ENCODE peak calls at places on chromosome 18, in six cellular contexts. O is HCT116, I is K562, G is H1, C is HepG2, D is GM12878. N is an unnamed sample.

GRCh38 chr18:13147146-13147545 is 71.4 kb upstream of the LDLRAD4 start:
- DNase-seq in O (no peak), I (no peak), D (no peak), G (no peak), C (peak), N (no peak)

GRCh38 chr18:50866765-50867164 is 12.2 kb upstream of the ME2 start:
- DNase-seq in D (no peak), I (no peak), C (no peak), G (no peak), O (no peak), N (no peak)

GRCh38 chr18:47409519-47409918 is 158.1 kb upstream of the SKOR2 start:
- DNase-seq in O (no peak), D (no peak), C (no peak), I (no peak), G (no peak), N (no peak)

GRCh38 chr18:26566874-26567273 is 18.5 kb upstream of the KCTD1 start:
- DNase-seq in C (no peak), I (no peak), G (no peak), O (no peak), D (no peak), N (no peak)

GRCh38 chr18:61666876-61667590 is 225.8 kb downstream of the RNF152 start:
- DNase-seq in G (no peak), D (no peak), I (no peak), O (no peak), C (no peak), N (peak)

GRCh38 chr18:8910843-8911242 is 191.7 kb upstream of the NDUFV2 start:
- DNase-seq in O (no peak), C (no peak), I (no peak), D (no peak), G (no peak), N (no peak)

GRCh38 chr18:12904012-12904516 is 20.0 kb upstream of the PTPN2 start:
- DNase-seq in D (no peak), C (no peak), G (no peak), O (no peak), I (peak), N (no peak)

GRCh38 chr18:785242-785641 is 26.8 kb downstream of the YES1 start:
- DNase-seq in I (no peak), G (no peak), C (no peak), O (no peak), D (no peak), N (no peak)

GRCh38 chr18:64982414-64983096 is 768.3 kb upstream of the CDH7 start:
- DNase-seq in G (no peak), I (no peak), O (no peak), D (no peak), C (no peak), N (no peak)

GRCh38 chr18:30991397-30991796 is 51.1 kb downstream of the DSC3 start:
- DNase-seq in C (no peak), O (no peak), D (no peak), I (peak), G (no peak), N (no peak)

GRCh38 chr18:23115683-23116096 is 19.6 kb upstream of the CABLES1 start:
- DNase-seq in C (peak), I (no peak), O (peak), G (no peak), D (no peak), N (no peak)

GRCh38 chr18:62767321-62767720 is 52.0 kb downstream of the PHLPP1 start:
- DNase-seq in G (no peak), O (no peak), C (no peak), D (no peak), I (no peak), N (no peak)

GRCh38 chr18:68803371-68803770 is 5.5 kb downstream of the CCDC102B start:
- DNase-seq in D (no peak), G (no peak), O (no peak), C (no peak), I (no peak), N (no peak)

GRCh38 chr18:24112874-24113615 is 25.8 kb upstream of the CABYR start:
- DNase-seq in I (no peak), D (no peak), C (peak), O (peak), G (no peak), N (no peak)

GRCh38 chr18:39661856-39662366 is 2096.3 kb upstream of the CELF4 start:
- DNase-seq in G (no peak), I (no peak), D (no peak), O (no peak), C (no peak), N (no peak)

GRCh38 chr18:39346916-39347315 is 1781.3 kb upstream of the CELF4 start:
- DNase-seq in D (no peak), I (no peak), G (no peak), C (no peak), O (no peak), N (no peak)

GRCh38 chr18:34219651-34220050 is 5.1 kb downstream of the NOL4 start:
- DNase-seq in G (no peak), C (no peak), D (no peak), I (no peak), O (no peak), N (no peak)

GRCh38 chr18:11747731-11748130 is 58.7 kb downstream of the GNAL start:
- DNase-seq in G (no peak), O (no peak), C (no peak), D (no peak), I (no peak), N (no peak)

GRCh38 chr18:36568487-36568886 is 260.3 kb downstream of the TPGS2 start:
- DNase-seq in D (peak), C (no peak), I (no peak), G (no peak), O (no peak), N (no peak)

GRCh38 chr18:65821890-65822289 is 71.1 kb downstream of the CDH7 start:
- DNase-seq in I (no peak), G (no peak), D (no peak), C (no peak), O (no peak), N (no peak)

GRCh38 chr18:68244786-68245185 is 470.1 kb downstream of the TMX3 start:
- DNase-seq in I (no peak), O (no peak), D (no peak), C (no peak), G (no peak), N (no peak)

GRCh38 chr18:3960142-3960541 is 495.0 kb downstream of the DLGAP1 start:
- DNase-seq in C (no peak), O (no peak), I (no peak), D (no peak), G (no peak), N (no peak)

GRCh38 chr18:62186656-62187542 is at the start of the genes PIGN and RELCH:
- DNase-seq in G (peak), D (peak), O (peak), C (peak), I (peak), N (peak)

GRCh38 chr18:32902566-32903330 is 129.9 kb upstream of the KLHL14 start:
- DNase-seq in O (no peak), G (no peak), D (no peak), I (no peak), C (no peak), N (no peak)

GRCh38 chr18:59907172-59907571 is 7.4 kb downstream of the PMAIP1 start:
- DNase-seq in I (no peak), O (no peak), G (no peak), D (no peak), C (no peak), N (no peak)

DNA sequence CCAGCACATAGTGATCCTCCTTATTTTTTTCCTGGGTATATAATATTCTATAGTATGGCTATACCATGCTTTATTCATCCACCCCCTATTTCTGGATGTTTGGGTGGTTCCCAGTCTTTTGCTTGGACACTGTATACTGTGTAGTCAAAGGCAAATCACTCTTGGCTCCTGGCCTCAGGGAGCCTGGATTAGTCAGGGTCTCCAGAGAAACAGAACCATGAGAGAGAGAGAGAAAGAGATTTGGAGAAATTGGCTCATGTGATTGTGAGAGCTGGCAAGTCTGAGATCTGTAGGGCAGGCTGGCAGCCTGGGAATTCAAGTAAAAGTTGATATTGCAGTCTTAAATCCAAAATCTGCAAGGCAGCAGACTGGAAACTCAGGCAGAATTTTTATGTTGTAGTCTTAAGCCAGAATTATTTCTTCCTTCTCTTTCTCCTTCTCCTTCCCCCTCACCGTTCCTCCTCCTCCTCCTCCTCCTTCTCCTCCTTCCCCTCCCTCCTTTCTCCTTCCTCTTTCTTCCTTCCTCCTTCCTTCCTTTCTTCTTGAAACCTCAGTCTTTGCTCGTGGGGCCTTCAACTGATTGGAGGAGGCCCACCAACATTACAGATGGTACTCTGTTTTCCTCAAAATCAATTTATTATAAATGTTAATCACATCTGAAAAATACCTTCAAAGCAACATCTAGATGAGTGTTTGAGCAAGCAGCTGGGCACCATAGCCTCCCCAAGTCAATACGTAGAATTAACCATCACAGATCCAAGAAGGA is 33.0 kb downstream of the CTIF start:
- DNase-seq in G (no peak), O (no peak), I (no peak), C (no peak), D (no peak), N (no peak)
- TF ChIP-seq ZNF274 in G (no peak), O (no peak), I (no peak), C (no peak), D (no peak), N (no peak)

GRCh38 chr18:10090668-10091067 is 176.9 kb downstream of the VAPA start:
- DNase-seq in G (no peak), O (no peak), D (no peak), C (peak), I (no peak), N (no peak)
- TF ChIP-seq ZNF274 in G (no peak), O (no peak), D (no peak), C (no peak), I (no peak), N (no peak)

GRCh38 chr18:6741290-6741689 is 11.8 kb downstream of the ARHGAP28 start:
- DNase-seq in O (no peak), I (peak), G (no peak), D (no peak), C (no peak), N (no peak)
- TF ChIP-seq ZNF274 in O (no peak), I (no peak), G (no peak), D (no peak), C (no peak), N (no peak)

GRCh38 chr18:78240867-78241266 is 738.8 kb upstream of the SALL3 start:
- DNase-seq in C (no peak), I (no peak), G (no peak), D (no peak), O (no peak), N (no peak)

GRCh38 chr18:78240091-78240490 is 739.5 kb upstream of the SALL3 start:
- DNase-seq in O (no peak), D (no peak), C (no peak), I (no peak), G (no peak), N (no peak)

GRCh38 chr18:78242796-78243195 is 736.8 kb upstream of the SALL3 start:
- DNase-seq in O (no peak), G (no peak), I (no peak), D (no peak), C (no peak), N (no peak)

GRCh38 chr18:78241535-78242306 is 737.9 kb upstream of the SALL3 start:
- DNase-seq in C (no peak), O (no peak), G (no peak), D (no peak), I (no peak), N (no peak)

GRCh38 chr18:78242307-78242643 is 737.3 kb upstream of the SALL3 start:
- DNase-seq in G (no peak), C (no peak), O (no peak), I (no peak), D (no peak), N (no peak)
- TF ChIP-seq ZNF274 in G (no peak), C (no peak), O (no peak), I (no peak), D (no peak), N (no peak)

N was measured in NT2/D1.